ENCODE peak calls at places on chromosomes 5 and 9, in eight cellular contexts. S is right lobe of liver, D is transverse colon, R is H1, E is A549, L is uterus, H is Peyer's patch, J is tibial nerve. M is an unnamed sample.

GRCh38 chr5:34587355-34588241 is 68.5 kb upstream of the RAI14 start:
- DNase-seq in L (no peak), J (no peak), R (no peak), D (no peak), S (no peak), E (peak), H (no peak), M (no peak)

GRCh38 chr5:160747963-160748362 is 104.0 kb downstream of the ATP10B start:
- DNase-seq in S (no peak), D (peak), L (no peak), J (no peak), R (no peak), H (no peak), E (no peak), M (no peak)

GRCh38 chr5:16539169-16539666 is 73.6 kb upstream of the ZNF622 start:
- DNase-seq in E (peak), D (peak), J (peak), L (peak), R (no peak), S (peak), H (no peak), M (peak)

GRCh38 chr9:116937361-116937760 is 250.3 kb downstream of the TRIM32 start:
- DNase-seq in H (no peak), R (no peak), E (no peak), S (no peak), L (no peak), J (no peak), D (no peak), M (no peak)

GRCh38 chr5:142650060-142650459 is 35.8 kb downstream of the FGF1 start:
- DNase-seq in E (no peak), S (no peak), J (no peak), D (no peak), H (no peak), R (no peak), L (no peak), M (no peak)

GRCh38 chr5:69492391-69493234 is at the start of gene OCLN:
- DNase-seq in R (peak), S (peak), D (peak), H (no peak), J (no peak), E (peak), L (no peak), M (no peak)

GRCh38 chr5:20680718-20681302 is 692.8 kb upstream of the CDH18 start:
- DNase-seq in L (no peak), S (no peak), E (no peak), R (no peak), H (no peak), D (no peak), J (no peak), M (no peak)

GRCh38 chr5:14009575-14009974 is 65.1 kb upstream of the DNAH5 start:
- DNase-seq in E (peak), L (no peak), J (no peak), S (no peak), H (no peak), D (no peak), R (no peak), M (no peak)

GRCh38 chr9:14924821-14925220 is 14.6 kb upstream of the FREM1 start:
- DNase-seq in R (no peak), S (no peak), L (no peak), H (no peak), E (no peak), D (no peak), J (no peak), M (no peak)

GRCh38 chr5:79237735-79238560 is 2.0 kb downstream of the JMY start:
- DNase-seq in H (no peak), R (no peak), E (no peak), S (no peak), J (no peak), L (no peak), D (no peak), M (no peak)

GRCh38 chr5:159894149-159894720 is 22.0 kb upstream of the ADRA1B start:
- DNase-seq in R (no peak), E (no peak), D (no peak), L (no peak), S (no peak), J (no peak), H (no peak), M (no peak)

GRCh38 chr5:13251623-13252367 is 692.7 kb downstream of the DNAH5 start:
- DNase-seq in E (no peak), J (no peak), L (no peak), R (no peak), D (no peak), H (no peak), S (no peak), M (peak)

GRCh38 chr9:16417749-16418148 is 452.7 kb downstream of the BNC2 start:
- DNase-seq in J (no peak), S (no peak), L (no peak), R (no peak), E (no peak), H (no peak), D (no peak), M (no peak)

GRCh38 chr9:36486454-36486932 is 86.2 kb upstream of the MELK start:
- DNase-seq in J (no peak), R (no peak), D (peak), L (peak), E (no peak), S (peak), H (no peak), M (no peak)

GRCh38 chr5:170306381-170306790 is 8.8 kb upstream of the LCP2 start:
- DNase-seq in E (peak), D (no peak), S (no peak), R (no peak), J (peak), H (no peak), L (peak), M (peak)

GRCh38 chr9:34382054-34382453 is 5.4 kb upstream of the MYORG start:
- DNase-seq in D (no peak), R (no peak), L (no peak), E (no peak), J (no peak), H (no peak), S (no peak), M (no peak)

GRCh38 chr5:140041492-140042421 is 1.3 kb downstream of the NRG2 start:
- DNase-seq in J (peak), E (peak), D (peak), H (no peak), L (peak), R (peak), S (peak), M (peak)

GRCh38 chr5:167851416-167851815 is 440.0 kb upstream of the WWC1 start:
- DNase-seq in J (no peak), R (no peak), L (no peak), S (no peak), H (no peak), E (no peak), D (no peak), M (no peak)

GRCh38 chr5:1312993-1313833 is 18.3 kb upstream of the TERT start:
- DNase-seq in R (no peak), L (no peak), E (no peak), H (peak), D (peak), J (no peak), S (no peak), M (no peak)

GRCh38 chr5:173196133-173196952 is 38.7 kb downstream of the NKX2-5 start:
- DNase-seq in D (no peak), S (no peak), R (no peak), L (no peak), E (no peak), H (no peak), J (no peak), M (peak)

GRCh38 chr5:39256472-39256871 is 37.1 kb upstream of the FYB1 start:
- DNase-seq in D (peak), L (no peak), E (peak), S (no peak), H (no peak), R (no peak), J (no peak), M (no peak)

GRCh38 chr5:1176473-1177391 is 24.7 kb upstream of the SLC6A19 start:
- DNase-seq in L (no peak), E (no peak), R (peak), D (no peak), J (no peak), H (no peak), S (no peak), M (no peak)

GRCh38 chr5:97425511-97425910 is 242.5 kb upstream of the RIOK2 start:
- DNase-seq in L (no peak), D (no peak), R (no peak), E (no peak), J (no peak), H (no peak), S (no peak), M (no peak)

GRCh38 chr5:35859101-35859661 is 2.5 kb downstream of the IL7R start:
- DNase-seq in R (no peak), J (no peak), H (no peak), L (no peak), E (no peak), S (no peak), D (no peak), M (no peak)

GRCh38 chr5:119385136-119386128 is 29.6 kb downstream of the TNFAIP8 start:
- DNase-seq in L (no peak), S (no peak), D (no peak), E (no peak), H (no peak), R (no peak), J (no peak), M (no peak)

GRCh38 chr9:135797507-135798302 is 95.7 kb downstream of the KCNT1 start:
- DNase-seq in S (no peak), J (no peak), H (no peak), E (peak), R (peak), L (no peak), D (no peak), M (no peak)

GRCh38 chr9:882416-882931 is 41.0 kb downstream of the DMRT1 start:
- DNase-seq in H (no peak), R (no peak), D (no peak), S (no peak), L (no peak), E (peak), J (no peak), M (no peak)

GRCh38 chr5:117657591-117657990 is 1083.0 kb upstream of the SEMA6A start:
- DNase-seq in E (no peak), H (no peak), J (no peak), L (no peak), S (no peak), D (no peak), R (no peak), M (no peak)

DNA sequence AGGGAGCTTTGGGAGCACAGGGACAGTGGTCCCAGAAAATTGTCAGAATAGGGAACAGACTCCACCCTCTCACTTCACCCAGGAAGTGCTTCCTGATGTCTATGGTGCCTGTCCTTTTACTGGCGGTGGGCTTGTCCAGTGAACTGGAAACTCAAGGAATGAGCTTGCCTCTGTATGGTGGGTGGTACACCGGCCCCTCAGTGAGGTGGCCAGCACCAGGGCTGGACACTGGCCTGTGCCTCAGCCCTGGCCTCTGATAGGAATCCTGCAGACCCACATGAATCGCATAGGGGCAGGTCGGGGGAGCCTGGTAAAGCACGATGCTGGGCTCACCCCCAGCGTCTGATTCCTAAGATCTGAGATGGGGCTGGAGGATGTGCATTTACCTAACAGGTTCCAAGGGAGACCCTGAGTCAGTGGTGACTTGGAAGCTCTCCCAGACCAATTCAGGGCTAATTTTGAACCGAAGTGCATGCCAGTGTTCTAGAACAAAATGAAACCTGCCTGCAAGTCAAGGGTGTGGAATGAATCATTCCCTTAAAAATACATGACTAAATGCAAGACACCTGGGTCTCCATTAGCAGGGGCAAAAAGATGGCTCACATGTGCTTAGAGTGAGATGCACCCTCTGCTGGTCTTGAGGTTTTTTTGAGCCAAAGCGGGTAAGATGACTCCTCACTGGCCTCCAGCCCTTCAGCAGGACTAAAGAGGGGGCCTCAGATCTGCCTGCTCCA is 178.3 kb downstream of the HSPA4 start:
- DNase-seq in E (no peak), R (no peak), J (no peak), L (no peak), D (no peak), S (no peak), H (no peak), M (no peak)
- TF ChIP-seq CTCF in E (no peak), R (no peak), J (no peak), L (no peak), D (no peak), S (no peak), H (no peak), M (no peak)

GRCh38 chr5:176778921-176779465 is 31.4 kb upstream of the UNC5A start:
- DNase-seq in H (no peak), D (no peak), E (no peak), S (peak), R (peak), J (no peak), L (no peak), M (no peak)

GRCh38 chr5:176776916-176777315 is 33.4 kb upstream of the UNC5A start:
- DNase-seq in R (peak), S (peak), H (peak), J (no peak), L (no peak), E (no peak), D (no peak), M (no peak)

GRCh38 chr5:176774216-176775171 is 35.9 kb upstream of the UNC5A start:
- DNase-seq in H (peak), S (peak), J (no peak), E (no peak), L (no peak), R (peak), D (no peak), M (no peak)

GRCh38 chr5:176775409-176775808 is 35.0 kb upstream of the UNC5A start:
- DNase-seq in E (no peak), R (no peak), J (no peak), L (no peak), H (no peak), S (no peak), D (no peak), M (no peak)

DNA sequence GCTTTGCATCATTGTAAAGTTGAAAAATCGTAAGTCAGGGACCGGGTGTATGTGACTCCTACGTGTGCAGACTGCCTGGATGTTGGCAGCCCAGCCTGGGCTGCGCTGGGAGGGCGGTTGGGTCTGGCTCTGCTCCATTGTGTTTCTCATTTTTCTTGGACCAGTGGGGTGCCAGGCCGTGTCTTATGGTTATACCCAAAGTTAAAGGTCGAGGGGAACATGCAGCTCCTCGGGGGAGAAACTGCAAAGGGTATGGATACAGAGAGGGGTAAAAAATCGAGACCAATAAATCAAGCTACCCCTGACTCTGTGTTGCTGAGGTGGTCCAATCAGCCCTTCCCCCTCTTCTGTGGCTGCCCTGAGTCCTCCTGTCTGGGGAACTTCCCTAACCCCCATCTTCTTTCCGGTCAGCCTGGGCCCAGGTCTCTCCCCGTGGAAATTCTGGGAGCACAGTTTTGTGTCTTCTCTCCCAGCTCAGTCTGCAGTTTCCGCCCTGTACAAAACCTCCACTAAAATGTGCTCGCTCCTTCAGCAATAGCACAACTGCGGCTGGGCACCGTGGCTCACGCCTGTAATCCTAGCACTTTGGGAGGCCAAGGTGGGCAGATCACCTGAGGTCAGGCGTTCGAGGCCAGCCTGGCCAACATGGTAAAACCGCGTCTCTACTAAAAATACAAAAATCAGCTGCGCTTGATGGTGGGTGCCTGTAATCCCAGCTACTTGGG is 34.1 kb upstream of the UNC5A start:
- DNase-seq in L (no peak), J (no peak), S (peak), R (peak), D (no peak), E (no peak), H (peak), M (no peak)
- H3K27ac ChIP-seq in L (no peak), J (no peak), S (no peak), R (no peak), D (no peak), E (no peak), H (no peak), M (no peak)

DNA sequence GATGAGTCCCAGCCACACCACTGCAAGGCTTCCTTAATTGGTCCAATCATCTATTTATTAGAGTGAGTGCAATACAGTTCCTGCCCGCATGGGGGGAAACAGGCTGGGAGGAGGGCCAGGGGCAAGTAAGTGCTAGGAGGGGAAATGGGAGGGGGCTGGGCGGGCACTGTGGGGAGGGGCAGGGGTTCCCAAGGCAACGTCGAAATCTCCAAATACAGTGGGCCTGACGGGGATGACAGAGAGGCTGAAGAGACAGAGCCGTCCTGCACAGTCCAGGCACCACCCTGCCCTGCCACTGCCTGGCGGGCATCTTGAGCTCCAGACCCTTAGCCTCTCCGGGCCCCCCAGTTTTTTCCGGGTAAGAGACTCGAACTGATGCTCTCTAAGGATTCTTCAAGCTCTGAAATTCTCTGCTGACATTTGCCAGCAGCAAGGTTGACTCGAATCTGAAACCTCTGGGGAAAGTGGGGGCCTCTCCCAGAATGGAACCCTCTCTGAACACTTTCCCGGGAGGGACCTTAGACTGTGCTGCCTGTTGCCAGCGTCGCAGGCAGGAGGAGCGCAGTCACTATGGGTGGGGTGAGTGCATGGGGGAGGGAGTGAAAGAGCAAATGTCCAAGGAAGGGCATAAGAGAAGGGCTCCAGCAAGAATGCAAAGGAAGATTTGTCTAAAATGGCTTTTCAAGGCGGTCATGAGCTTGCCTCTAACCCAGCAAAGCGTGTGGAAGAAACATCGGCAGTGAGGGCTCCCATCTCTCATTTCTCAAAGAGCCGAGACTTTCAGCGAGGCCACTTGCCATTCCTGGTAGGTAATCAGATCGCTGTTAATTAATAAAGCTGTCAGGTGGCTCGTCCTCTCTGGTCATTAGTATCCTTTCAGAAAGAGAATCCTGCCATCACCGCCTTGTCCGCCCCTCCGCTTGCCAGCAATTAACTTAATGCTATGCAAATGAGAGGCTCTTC is 98.9 kb downstream of the GTF3C4 start:
- DNase-seq in L (peak), H (peak), R (peak), E (peak), J (peak), D (peak), S (peak), M (peak)
- TF ChIP-seq POLR2A in L (no peak), H (no peak), R (no peak), E (no peak), J (no peak), D (peak), S (no peak), M (no peak)

GRCh38 chr9:95854386-95855015 is 21.0 kb upstream of the ERCC6L2 start:
- DNase-seq in L (no peak), J (no peak), S (no peak), H (no peak), E (no peak), D (no peak), R (no peak), M (no peak)

GRCh38 chr9:95862343-95862742 is 13.1 kb upstream of the ERCC6L2 start:
- DNase-seq in R (no peak), J (no peak), E (no peak), D (no peak), S (no peak), L (no peak), H (no peak), M (no peak)

GRCh38 chr9:95857122-95857521 is 18.4 kb upstream of the ERCC6L2 start:
- DNase-seq in E (peak), D (no peak), J (no peak), H (no peak), S (no peak), L (no peak), R (no peak), M (no peak)

GRCh38 chr9:95852059-95853032 is 23.1 kb upstream of the ERCC6L2 start:
- DNase-seq in D (no peak), S (no peak), E (peak), J (no peak), R (no peak), H (no peak), L (no peak), M (no peak)

DNA sequence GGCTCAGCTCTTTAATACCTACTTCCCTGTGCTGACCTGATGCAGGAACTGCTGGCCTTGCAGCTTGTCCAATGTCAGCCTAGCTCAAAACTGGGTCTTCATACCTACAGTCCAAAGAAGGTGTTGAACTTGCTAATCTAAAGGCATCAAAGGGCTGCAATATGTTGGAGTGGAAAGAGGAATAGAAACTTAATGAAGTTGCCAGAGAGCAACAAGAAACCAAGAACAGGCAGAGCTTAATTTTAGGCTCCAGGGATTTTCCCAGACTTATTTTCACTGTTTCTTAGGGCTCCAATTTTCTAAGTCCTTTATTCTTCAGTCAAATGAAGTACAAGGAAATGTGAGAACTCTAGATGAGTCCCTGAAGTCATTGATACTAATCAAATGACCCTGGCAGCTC is 17.6 kb upstream of the ERCC6L2 start:
- DNase-seq in J (no peak), D (no peak), S (no peak), H (no peak), E (no peak), L (no peak), R (no peak), M (no peak)
- TF ChIP-seq CTCF in J (no peak), D (no peak), S (no peak), H (no peak), E (no peak), L (no peak), R (no peak), M (no peak)